ENCODE peak calls at places on chromosomes 6 and 20, in nine cellular contexts. K, O, S, V, B, Q, H, G and T are unnamed samples.

GRCh38 chr20:20205141-20205861 is 153.0 kb downstream of the CFAP61 start:
- DNase-seq in V (no peak), G (no peak), H (no peak), O (no peak), S (no peak), K (no peak), B (no peak), Q (no peak), T (no peak)

GRCh38 chr6:2524090-2524489 is 226.6 kb downstream of the MYLK4 start:
- DNase-seq in Q (no peak), O (no peak), B (no peak), H (no peak), G (no peak), K (no peak), V (no peak), S (no peak), T (no peak)

GRCh38 chr20:61663521-61664425 is 401.9 kb downstream of the TAF4 start:
- DNase-seq in V (no peak), S (no peak), B (no peak), Q (no peak), K (no peak), H (no peak), O (peak), G (no peak), T (no peak)

GRCh38 chr6:48144024-48144423 is 33.0 kb upstream of the PTCHD4 start:
- DNase-seq in O (no peak), S (no peak), B (peak), Q (no peak), H (no peak), K (no peak), G (no peak), V (no peak), T (no peak)

GRCh38 chr6:137024172-137024990 is 20.4 kb downstream of the IL20RA start:
- DNase-seq in Q (no peak), H (no peak), B (peak), V (no peak), K (no peak), O (no peak), S (peak), G (no peak), T (no peak)

GRCh38 chr6:90095788-90096187 is 200.9 kb downstream of the BACH2 start:
- DNase-seq in K (no peak), O (no peak), S (no peak), G (no peak), Q (no peak), H (no peak), B (no peak), V (no peak), T (peak)

GRCh38 chr20:54260116-54260515 is 52.2 kb downstream of the PFDN4 start:
- DNase-seq in V (no peak), O (no peak), Q (no peak), G (no peak), B (no peak), K (no peak), H (no peak), S (no peak), T (no peak)

GRCh38 chr20:45037050-45037449 is 63.9 kb downstream of the KCNS1 start:
- DNase-seq in S (peak), Q (no peak), V (no peak), H (no peak), B (peak), K (no peak), O (no peak), G (no peak), T (peak)

GRCh38 chr6:75882734-75883133 is 133.7 kb downstream of the MYO6 start:
- DNase-seq in V (no peak), G (peak), S (peak), B (peak), H (no peak), K (no peak), Q (no peak), O (no peak), T (peak)

GRCh38 chr20:49161428-49162152 is 26.5 kb downstream of the STAU1 start:
- DNase-seq in G (no peak), H (no peak), K (no peak), O (no peak), V (no peak), S (peak), Q (no peak), B (no peak), T (peak)

GRCh38 chr20:33423141-33423834 is 20.3 kb downstream of the SNTA1 start:
- DNase-seq in K (no peak), H (no peak), S (peak), O (peak), Q (peak), B (peak), V (no peak), G (peak), T (peak)

GRCh38 chr20:25668446-25668845 is 28.2 kb downstream of the ZNF337 start:
- DNase-seq in O (no peak), G (no peak), K (no peak), V (no peak), H (no peak), Q (no peak), S (no peak), B (no peak), T (no peak)

GRCh38 chr20:9311132-9311531 is 203.3 kb upstream of the LAMP5 start:
- DNase-seq in O (no peak), K (no peak), S (no peak), H (no peak), G (no peak), Q (no peak), V (no peak), B (peak), T (peak)

GRCh38 chr6:20260360-20260759 is 48.1 kb upstream of the MBOAT1 start:
- DNase-seq in V (no peak), H (no peak), Q (no peak), S (no peak), G (no peak), K (no peak), O (no peak), B (no peak), T (no peak)

GRCh38 chr20:20614391-20614790 is 98.1 kb downstream of the RALGAPA2 start:
- DNase-seq in Q (no peak), K (no peak), S (no peak), B (peak), G (no peak), O (no peak), H (no peak), V (no peak), T (no peak)

GRCh38 chr20:41234546-41234945 is 83.0 kb downstream of the ZHX3 start:
- DNase-seq in V (no peak), H (no peak), O (no peak), Q (no peak), K (no peak), S (no peak), B (no peak), G (no peak), T (peak)

GRCh38 chr20:49853640-49854039 is 41.0 kb downstream of the SLC9A8 start:
- DNase-seq in G (peak), S (peak), K (no peak), Q (no peak), H (no peak), B (peak), V (no peak), O (peak), T (peak)

GRCh38 chr20:51249215-51249614 is 226.3 kb upstream of the KCNG1 start:
- DNase-seq in O (no peak), B (peak), K (no peak), S (no peak), H (no peak), Q (no peak), G (no peak), V (no peak), T (no peak)

GRCh38 chr20:9514461-9515210 is at the start of gene LAMP5:
- DNase-seq in Q (no peak), V (no peak), G (no peak), K (no peak), O (peak), B (peak), S (no peak), H (no peak), T (peak)

GRCh38 chr20:37298190-37298939 is 8.9 kb downstream of the MANBAL start:
- DNase-seq in O (peak), K (no peak), G (no peak), Q (no peak), H (no peak), B (no peak), S (peak), V (no peak), T (peak)

GRCh38 chr20:45049904-45050471 is 50.9 kb downstream of the KCNS1 start:
- DNase-seq in H (no peak), K (no peak), G (no peak), S (no peak), V (no peak), Q (no peak), B (no peak), O (no peak), T (no peak)

GRCh38 chr6:166435574-166435973 is 52.8 kb upstream of the MPC1 start:
- DNase-seq in V (no peak), B (no peak), G (no peak), K (no peak), S (no peak), O (no peak), Q (no peak), H (no peak), T (no peak)

GRCh38 chr6:19643713-19644112 is 193.5 kb upstream of the ID4 start:
- DNase-seq in O (no peak), Q (no peak), H (no peak), V (no peak), S (no peak), K (no peak), G (no peak), B (no peak), T (no peak)

GRCh38 chr6:21504790-21505189 is 88.8 kb upstream of the SOX4 start:
- DNase-seq in S (no peak), O (no peak), H (no peak), Q (no peak), K (no peak), G (no peak), B (no peak), V (no peak), T (no peak)

GRCh38 chr6:117605169-117605826 is 3.0 kb upstream of the GOPC start:
- DNase-seq in K (peak), B (peak), H (no peak), O (no peak), Q (no peak), S (peak), G (peak), V (no peak), T (peak)

GRCh38 chr20:34522969-34523871 is 7.0 kb downstream of the DYNLRB1 start:
- DNase-seq in O (peak), H (peak), V (peak), Q (no peak), K (peak), B (peak), G (peak), S (peak), T (peak)

GRCh38 chr20:46060301-46060881 is 29.4 kb downstream of the NCOA5 start:
- DNase-seq in G (no peak), B (no peak), K (no peak), S (no peak), H (no peak), O (no peak), V (no peak), Q (no peak), T (no peak)

GRCh38 chr6:168555618-168556273 is 114.8 kb downstream of the SMOC2 start:
- DNase-seq in B (no peak), K (no peak), H (no peak), Q (no peak), O (no peak), G (no peak), V (no peak), S (no peak), T (no peak)

GRCh38 chr6:65524232-65524631 is 182.8 kb downstream of the EYS start:
- DNase-seq in Q (no peak), O (no peak), K (no peak), V (no peak), B (no peak), H (no peak), G (no peak), S (no peak), T (no peak)

GRCh38 chr6:158770533-158770932 is 48.6 kb downstream of the EZR start:
- DNase-seq in Q (no peak), B (peak), G (no peak), O (no peak), S (no peak), H (no peak), K (no peak), V (no peak), T (no peak)

GRCh38 chr6:159307246-159307790 is 138.1 kb downstream of the FNDC1 start:
- DNase-seq in V (no peak), G (peak), S (no peak), O (no peak), H (no peak), K (no peak), Q (no peak), B (peak), T (no peak)

GRCh38 chr6:17086469-17086868 is 15.4 kb upstream of the STMND1 start:
- DNase-seq in S (peak), O (peak), G (peak), K (peak), B (peak), V (no peak), Q (no peak), H (peak), T (peak)

GRCh38 chr6:77040566-77041195 is 422.6 kb downstream of the HTR1B start:
- DNase-seq in K (no peak), S (peak), H (no peak), B (peak), Q (no peak), O (no peak), G (no peak), V (no peak), T (peak)

GRCh38 chr20:38806855-38807655 is 1.6 kb downstream of the PPP1R16B start:
- DNase-seq in K (no peak), Q (no peak), V (no peak), G (no peak), S (no peak), H (no peak), B (no peak), O (no peak), T (no peak)

GRCh38 chr6:162251257-162251656 is 476.3 kb downstream of the PRKN start:
- DNase-seq in K (peak), V (no peak), S (no peak), B (no peak), H (no peak), O (no peak), G (no peak), Q (no peak), T (peak)

GRCh38 chr6:107545761-107546160 is 55.8 kb downstream of the SOBP start:
- DNase-seq in B (no peak), Q (no peak), K (no peak), O (no peak), G (peak), S (no peak), H (no peak), V (no peak), T (no peak)

GRCh38 chr6:163418273-163419029 is 3.9 kb downstream of the QKI start:
- DNase-seq in S (no peak), H (no peak), V (no peak), O (no peak), G (no peak), Q (no peak), K (no peak), B (no peak), T (peak)

GRCh38 chr6:1065986-1066385 is 245.9 kb upstream of the FOXQ1 start:
- DNase-seq in S (no peak), B (no peak), O (no peak), H (no peak), V (no peak), G (no peak), K (no peak), Q (no peak), T (no peak)

GRCh38 chr6:1059596-1059995 is 252.3 kb upstream of the FOXQ1 start:
- DNase-seq in S (no peak), V (no peak), K (no peak), G (no peak), H (no peak), B (no peak), O (no peak), Q (no peak), T (no peak)

GRCh38 chr6:1066449-1066848 is 245.4 kb upstream of the FOXQ1 start:
- DNase-seq in Q (no peak), S (no peak), G (no peak), B (no peak), K (no peak), V (no peak), H (no peak), O (no peak), T (no peak)

GRCh38 chr6:1063671-1064355 is 248.1 kb upstream of the FOXQ1 start:
- DNase-seq in K (no peak), Q (no peak), G (peak), H (no peak), V (no peak), O (no peak), S (peak), B (no peak), T (peak)

GRCh38 chr6:1062786-1063545 is 248.9 kb upstream of the FOXQ1 start:
- DNase-seq in V (no peak), S (no peak), B (no peak), H (no peak), K (no peak), O (no peak), G (no peak), Q (no peak), T (no peak)
- TF ChIP-seq CTCF in V (no peak), S (no peak), B (no peak), H (no peak), K (no peak), O (no peak), G (peak), Q (no peak), T (no peak)

DNA sequence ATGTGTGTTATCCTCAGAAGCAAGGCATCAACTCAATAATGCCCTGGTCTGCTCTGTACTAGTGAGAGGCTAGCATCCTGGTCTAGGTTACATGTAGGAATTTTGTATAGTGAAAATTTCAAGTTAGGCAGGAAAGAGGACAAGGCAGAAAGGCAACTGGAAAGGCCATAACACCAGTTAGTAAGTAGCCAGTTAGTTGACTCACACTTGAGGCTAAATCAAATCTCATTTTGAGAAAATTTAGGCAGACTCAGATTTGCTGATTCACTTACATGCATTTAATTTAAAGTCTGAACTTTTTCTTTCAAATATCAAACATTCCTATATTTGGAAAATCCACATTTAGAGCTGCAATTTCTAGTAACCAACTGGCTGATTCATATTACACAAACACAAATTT is 184.5 kb upstream of the TCF21 start:
- DNase-seq in O (no peak), H (no peak), S (no peak), B (peak), V (no peak), K (no peak), G (no peak), Q (no peak), T (peak)
- H3K4me3 ChIP-seq in O (no peak), H (no peak), S (no peak), B (no peak), V (no peak), K (no peak), G (no peak), Q (no peak), T (no peak)

GRCh38 chr6:71621918-71622519 is 264.3 kb upstream of the RIMS1 start:
- DNase-seq in H (no peak), B (no peak), Q (no peak), V (no peak), G (no peak), S (no peak), O (no peak), K (peak), T (peak)
- TF ChIP-seq CTCF in H (no peak), B (peak), Q (no peak), V (no peak), G (peak), S (peak), O (peak), K (peak), T (peak)

GRCh38 chr20:58854638-58855471 is 2.3 kb downstream of the GNAS start:
- DNase-seq in V (no peak), K (no peak), B (no peak), Q (no peak), H (no peak), O (no peak), G (no peak), S (no peak), T (no peak)

GRCh38 chr20:58853976-58854637 is 1.6 kb downstream of the GNAS start:
- DNase-seq in S (no peak), G (no peak), B (no peak), Q (no peak), K (no peak), O (no peak), H (no peak), V (no peak), T (no peak)

GRCh38 chr20:58853466-58853865 is 950 bp downstream of the GNAS start:
- DNase-seq in O (no peak), S (no peak), Q (no peak), G (no peak), H (no peak), B (no peak), V (no peak), K (no peak), T (no peak)

GRCh38 chr20:58852559-58853271 is at the start of gene GNAS:
- DNase-seq in Q (no peak), V (peak), S (peak), K (no peak), O (no peak), H (no peak), G (no peak), B (peak), T (peak)

GRCh38 chr20:58855506-58856314 is 3.2 kb downstream of the GNAS start:
- DNase-seq in B (no peak), S (peak), V (no peak), K (no peak), H (no peak), O (no peak), Q (no peak), G (no peak), T (no peak)
- H3K4me3 ChIP-seq in B (no peak), S (peak), V (no peak), K (no peak), H (no peak), O (peak), Q (peak), G (no peak), T (no peak)

GRCh38 chr6:91276315-91276714 is 689.4 kb upstream of the MAP3K7 start:
- DNase-seq in Q (no peak), O (no peak), S (peak), V (no peak), G (no peak), H (no peak), K (no peak), B (peak), T (no peak)
- TF ChIP-seq CTCF in Q (no peak), O (peak), S (peak), V (no peak), G (no peak), H (no peak), K (no peak), B (peak), T (no peak)